ENCODE peak calls at places on chromosomes 6 and 20, in nine cellular contexts. One of them, this sample, is unnamed.
A peak's percentile ranks its signal among the peaks of the same experiment; 100 is the strongest.

GRCh38 chr6:26524722-26525360 is 13.3 kb upstream of the HMGN4 start:
- DNase-seq in thyroid gland: no peak
- DNase-seq in lower leg skin: peak; percentile 36
- DNase-seq in anterior cingulate cortex: no peak
- DNase-seq in fibroblast of lung: no peak
- DNase-seq in NCI-H1694: no peak
- DNase-seq in CD4-positive, alpha-beta T cell: no peak
- DNase-seq in ovary: no peak
- DNase-seq in AG04450: no peak
- DNase-seq in this sample: no peak

GRCh38 chr6:87071683-87072082 is 23.2 kb downstream of the CGA start:
- DNase-seq in thyroid gland: no peak
- DNase-seq in lower leg skin: no peak
- DNase-seq in anterior cingulate cortex: no peak
- DNase-seq in fibroblast of lung: no peak
- DNase-seq in NCI-H1694: no peak
- DNase-seq in CD4-positive, alpha-beta T cell: no peak
- DNase-seq in ovary: no peak
- DNase-seq in AG04450: no peak
- DNase-seq in this sample: no peak

GRCh38 chr20:63073738-63074065 is 66.9 kb upstream of the BHLHE23 start:
- DNase-seq in thyroid gland: no peak
- DNase-seq in lower leg skin: no peak
- DNase-seq in anterior cingulate cortex: no peak
- DNase-seq in fibroblast of lung: no peak
- DNase-seq in NCI-H1694: no peak
- DNase-seq in CD4-positive, alpha-beta T cell: no peak
- DNase-seq in ovary: no peak
- DNase-seq in AG04450: no peak
- DNase-seq in this sample: no peak

GRCh38 chr20:49657118-49657901 is 56.4 kb downstream of the B4GALT5 start:
- DNase-seq in thyroid gland: no peak
- DNase-seq in lower leg skin: no peak
- DNase-seq in anterior cingulate cortex: no peak
- DNase-seq in fibroblast of lung: peak; percentile 82
- DNase-seq in NCI-H1694: no peak
- DNase-seq in CD4-positive, alpha-beta T cell: no peak
- DNase-seq in ovary: no peak
- DNase-seq in AG04450: peak; percentile 32
- DNase-seq in this sample: no peak

GRCh38 chr6:32113386-32114352 is 4.5 kb upstream of the TNXB start:
- DNase-seq in thyroid gland: peak; percentile 68
- DNase-seq in lower leg skin: peak; percentile 93
- DNase-seq in anterior cingulate cortex: peak; percentile 51
- DNase-seq in fibroblast of lung: peak; percentile 99
- DNase-seq in NCI-H1694: no peak
- DNase-seq in CD4-positive, alpha-beta T cell: no peak
- DNase-seq in ovary: peak; percentile 97
- DNase-seq in AG04450: peak; percentile 81
- DNase-seq in this sample: peak; percentile 92

GRCh38 chr6:139376604-139377218 is 2.3 kb upstream of the CITED2 start:
- DNase-seq in thyroid gland: peak; percentile 88
- DNase-seq in lower leg skin: peak; percentile 88
- DNase-seq in anterior cingulate cortex: no peak
- DNase-seq in fibroblast of lung: peak; percentile 68
- DNase-seq in NCI-H1694: no peak
- DNase-seq in CD4-positive, alpha-beta T cell: no peak
- DNase-seq in ovary: peak; percentile 87
- DNase-seq in AG04450: no peak
- DNase-seq in this sample: no peak

GRCh38 chr20:12808006-12808567 is 200.7 kb upstream of the SPTLC3 start:
- DNase-seq in thyroid gland: no peak
- DNase-seq in lower leg skin: no peak
- DNase-seq in anterior cingulate cortex: no peak
- DNase-seq in fibroblast of lung: no peak
- DNase-seq in NCI-H1694: no peak
- DNase-seq in CD4-positive, alpha-beta T cell: no peak
- DNase-seq in ovary: no peak
- DNase-seq in AG04450: no peak
- DNase-seq in this sample: no peak

GRCh38 chr20:31666258-31667042 is 28.7 kb downstream of the COX4I2 start:
- DNase-seq in thyroid gland: peak; percentile 13
- DNase-seq in lower leg skin: peak; percentile 95
- DNase-seq in anterior cingulate cortex: peak; percentile 31
- DNase-seq in fibroblast of lung: peak; percentile 46
- DNase-seq in NCI-H1694: no peak
- DNase-seq in CD4-positive, alpha-beta T cell: no peak
- DNase-seq in ovary: no peak
- DNase-seq in AG04450: no peak
- DNase-seq in this sample: no peak

GRCh38 chr6:143482593-143482992 is 28.9 kb downstream of the FUCA2 start:
- DNase-seq in thyroid gland: no peak
- DNase-seq in lower leg skin: no peak
- DNase-seq in anterior cingulate cortex: no peak
- DNase-seq in fibroblast of lung: no peak
- DNase-seq in NCI-H1694: no peak
- DNase-seq in CD4-positive, alpha-beta T cell: no peak
- DNase-seq in ovary: no peak
- DNase-seq in AG04450: no peak
- DNase-seq in this sample: no peak

GRCh38 chr6:74851598-74851997 is 354.3 kb downstream of the COL12A1 start:
- DNase-seq in thyroid gland: no peak
- DNase-seq in lower leg skin: no peak
- DNase-seq in anterior cingulate cortex: no peak
- DNase-seq in fibroblast of lung: peak; percentile 46
- DNase-seq in NCI-H1694: no peak
- DNase-seq in CD4-positive, alpha-beta T cell: no peak
- DNase-seq in ovary: no peak
- DNase-seq in AG04450: peak; percentile 11
- DNase-seq in this sample: no peak

GRCh38 chr6:53627391-53628218 is 38.0 kb downstream of the KLHL31 start:
- DNase-seq in thyroid gland: no peak
- DNase-seq in lower leg skin: no peak
- DNase-seq in anterior cingulate cortex: no peak
- DNase-seq in fibroblast of lung: no peak
- DNase-seq in NCI-H1694: no peak
- DNase-seq in CD4-positive, alpha-beta T cell: no peak
- DNase-seq in ovary: no peak
- DNase-seq in AG04450: no peak
- DNase-seq in this sample: no peak

GRCh38 chr6:79250107-79250514 is 15.6 kb upstream of the HMGN3 start:
- DNase-seq in thyroid gland: no peak
- DNase-seq in lower leg skin: no peak
- DNase-seq in anterior cingulate cortex: no peak
- DNase-seq in fibroblast of lung: no peak
- DNase-seq in NCI-H1694: no peak
- DNase-seq in CD4-positive, alpha-beta T cell: no peak
- DNase-seq in ovary: no peak
- DNase-seq in AG04450: no peak
- DNase-seq in this sample: no peak

GRCh38 chr6:145445674-145446073 is 289.6 kb downstream of the EPM2A start:
- DNase-seq in thyroid gland: no peak
- DNase-seq in lower leg skin: no peak
- DNase-seq in anterior cingulate cortex: no peak
- DNase-seq in fibroblast of lung: no peak
- DNase-seq in NCI-H1694: no peak
- DNase-seq in CD4-positive, alpha-beta T cell: no peak
- DNase-seq in ovary: no peak
- DNase-seq in AG04450: no peak
- DNase-seq in this sample: no peak

GRCh38 chr6:97074785-97075184 is 150.3 kb downstream of the KLHL32 start:
- DNase-seq in thyroid gland: no peak
- DNase-seq in lower leg skin: no peak
- DNase-seq in anterior cingulate cortex: no peak
- DNase-seq in fibroblast of lung: no peak
- DNase-seq in NCI-H1694: no peak
- DNase-seq in CD4-positive, alpha-beta T cell: no peak
- DNase-seq in ovary: no peak
- DNase-seq in AG04450: no peak
- DNase-seq in this sample: no peak

GRCh38 chr20:57577679-57578475 is 17.0 kb downstream of the PCK1 start:
- DNase-seq in thyroid gland: no peak
- DNase-seq in lower leg skin: no peak
- DNase-seq in anterior cingulate cortex: no peak
- DNase-seq in fibroblast of lung: no peak
- DNase-seq in NCI-H1694: no peak
- DNase-seq in CD4-positive, alpha-beta T cell: no peak
- DNase-seq in ovary: no peak
- DNase-seq in AG04450: no peak
- DNase-seq in this sample: no peak

GRCh38 chr20:46592580-46593362 is 42.3 kb upstream of the OCSTAMP start:
- DNase-seq in thyroid gland: no peak
- DNase-seq in lower leg skin: peak; percentile 34
- DNase-seq in anterior cingulate cortex: no peak
- DNase-seq in fibroblast of lung: no peak
- DNase-seq in NCI-H1694: no peak
- DNase-seq in CD4-positive, alpha-beta T cell: no peak
- DNase-seq in ovary: no peak
- DNase-seq in AG04450: no peak
- DNase-seq in this sample: no peak

GRCh38 chr20:37823276-37823980 is 79.5 kb upstream of the VSTM2L start:
- DNase-seq in thyroid gland: no peak
- DNase-seq in lower leg skin: no peak
- DNase-seq in anterior cingulate cortex: no peak
- DNase-seq in fibroblast of lung: no peak
- DNase-seq in NCI-H1694: no peak
- DNase-seq in CD4-positive, alpha-beta T cell: no peak
- DNase-seq in ovary: no peak
- DNase-seq in AG04450: no peak
- DNase-seq in this sample: no peak

GRCh38 chr6:32313964-32314363 is 57.7 kb downstream of the TSBP1 start:
- DNase-seq in thyroid gland: no peak
- DNase-seq in lower leg skin: no peak
- DNase-seq in anterior cingulate cortex: no peak
- DNase-seq in fibroblast of lung: no peak
- DNase-seq in NCI-H1694: no peak
- DNase-seq in CD4-positive, alpha-beta T cell: no peak
- DNase-seq in ovary: no peak
- DNase-seq in AG04450: no peak
- DNase-seq in this sample: no peak

GRCh38 chr20:561437-562231 is 18.0 kb upstream of the CSNK2A1 start:
- DNase-seq in thyroid gland: peak; percentile 51
- DNase-seq in lower leg skin: peak; percentile 88
- DNase-seq in anterior cingulate cortex: peak; percentile 62
- DNase-seq in fibroblast of lung: peak; percentile 65
- DNase-seq in NCI-H1694: peak; percentile 66
- DNase-seq in CD4-positive, alpha-beta T cell: peak; percentile 15
- DNase-seq in ovary: peak; percentile 27
- DNase-seq in AG04450: peak; percentile 16
- DNase-seq in this sample: no peak

GRCh38 chr20:40331699-40332098 is 357.3 kb downstream of the MAFB start:
- DNase-seq in thyroid gland: peak; percentile 33
- DNase-seq in lower leg skin: no peak
- DNase-seq in anterior cingulate cortex: no peak
- DNase-seq in fibroblast of lung: no peak
- DNase-seq in NCI-H1694: no peak
- DNase-seq in CD4-positive, alpha-beta T cell: no peak
- DNase-seq in ovary: no peak
- DNase-seq in AG04450: no peak
- DNase-seq in this sample: no peak

GRCh38 chr20:7031222-7031621 is 263.7 kb downstream of the BMP2 start:
- DNase-seq in thyroid gland: no peak
- DNase-seq in lower leg skin: no peak
- DNase-seq in anterior cingulate cortex: no peak
- DNase-seq in fibroblast of lung: no peak
- DNase-seq in NCI-H1694: no peak
- DNase-seq in CD4-positive, alpha-beta T cell: no peak
- DNase-seq in ovary: no peak
- DNase-seq in AG04450: no peak
- DNase-seq in this sample: no peak

GRCh38 chr6:158772851-158773371 is 46.3 kb downstream of the EZR start:
- DNase-seq in thyroid gland: no peak
- DNase-seq in lower leg skin: peak; percentile 88
- DNase-seq in anterior cingulate cortex: no peak
- DNase-seq in fibroblast of lung: peak; percentile 19
- DNase-seq in NCI-H1694: no peak
- DNase-seq in CD4-positive, alpha-beta T cell: no peak
- DNase-seq in ovary: no peak
- DNase-seq in AG04450: no peak
- DNase-seq in this sample: no peak

GRCh38 chr6:45423111-45423900 is 45.6 kb upstream of the SUPT3H start:
- DNase-seq in thyroid gland: peak; percentile 12
- DNase-seq in lower leg skin: peak; percentile 86
- DNase-seq in anterior cingulate cortex: no peak
- DNase-seq in fibroblast of lung: no peak
- DNase-seq in NCI-H1694: no peak
- DNase-seq in CD4-positive, alpha-beta T cell: peak; percentile 22
- DNase-seq in ovary: peak; percentile 42
- DNase-seq in AG04450: no peak
- DNase-seq in this sample: peak; percentile 85

GRCh38 chr6:107323133-107323785 is 136.1 kb downstream of the PDSS2 start:
- DNase-seq in thyroid gland: no peak
- DNase-seq in lower leg skin: no peak
- DNase-seq in anterior cingulate cortex: no peak
- DNase-seq in fibroblast of lung: peak; percentile 70
- DNase-seq in NCI-H1694: no peak
- DNase-seq in CD4-positive, alpha-beta T cell: no peak
- DNase-seq in ovary: no peak
- DNase-seq in AG04450: no peak
- DNase-seq in this sample: no peak

GRCh38 chr6:166408936-166409755 is 26.4 kb upstream of the MPC1 start:
- DNase-seq in thyroid gland: no peak
- DNase-seq in lower leg skin: peak; percentile 72
- DNase-seq in anterior cingulate cortex: no peak
- DNase-seq in fibroblast of lung: no peak
- DNase-seq in NCI-H1694: no peak
- DNase-seq in CD4-positive, alpha-beta T cell: no peak
- DNase-seq in ovary: no peak
- DNase-seq in AG04450: no peak
- DNase-seq in this sample: no peak

GRCh38 chr6:38283734-38284362 is 355.9 kb downstream of the BTBD9 start:
- DNase-seq in thyroid gland: no peak
- DNase-seq in lower leg skin: no peak
- DNase-seq in anterior cingulate cortex: no peak
- DNase-seq in fibroblast of lung: no peak
- DNase-seq in NCI-H1694: no peak
- DNase-seq in CD4-positive, alpha-beta T cell: no peak
- DNase-seq in ovary: no peak
- DNase-seq in AG04450: no peak
- DNase-seq in this sample: no peak

GRCh38 chr6:112503210-112503609 is 156.1 kb downstream of the RFPL4B start:
- DNase-seq in thyroid gland: no peak
- DNase-seq in lower leg skin: no peak
- DNase-seq in anterior cingulate cortex: peak; percentile 24
- DNase-seq in fibroblast of lung: no peak
- DNase-seq in NCI-H1694: no peak
- DNase-seq in CD4-positive, alpha-beta T cell: no peak
- DNase-seq in ovary: no peak
- DNase-seq in AG04450: no peak
- DNase-seq in this sample: no peak

GRCh38 chr6:144259988-144260387 is 25.1 kb upstream of the UTRN start:
- DNase-seq in thyroid gland: no peak
- DNase-seq in lower leg skin: no peak
- DNase-seq in anterior cingulate cortex: no peak
- DNase-seq in fibroblast of lung: no peak
- DNase-seq in NCI-H1694: no peak
- DNase-seq in CD4-positive, alpha-beta T cell: no peak
- DNase-seq in ovary: no peak
- DNase-seq in AG04450: no peak
- DNase-seq in this sample: no peak

GRCh38 chr6:64249129-64249528 is 613.5 kb downstream of the PHF3 start:
- DNase-seq in thyroid gland: no peak
- DNase-seq in lower leg skin: no peak
- DNase-seq in anterior cingulate cortex: no peak
- DNase-seq in fibroblast of lung: peak; percentile 39
- DNase-seq in NCI-H1694: no peak
- DNase-seq in CD4-positive, alpha-beta T cell: no peak
- DNase-seq in ovary: no peak
- DNase-seq in AG04450: no peak
- DNase-seq in this sample: no peak

GRCh38 chr6:72461144-72461543 is 160.7 kb upstream of the KCNQ5 start:
- DNase-seq in thyroid gland: no peak
- DNase-seq in lower leg skin: no peak
- DNase-seq in anterior cingulate cortex: no peak
- DNase-seq in fibroblast of lung: peak; percentile 44
- DNase-seq in NCI-H1694: no peak
- DNase-seq in CD4-positive, alpha-beta T cell: no peak
- DNase-seq in ovary: no peak
- DNase-seq in AG04450: peak; percentile 36
- DNase-seq in this sample: no peak

GRCh38 chr6:85866373-85866740 is 223.7 kb upstream of the SYNCRIP start:
- DNase-seq in thyroid gland: no peak
- DNase-seq in lower leg skin: no peak
- DNase-seq in anterior cingulate cortex: no peak
- DNase-seq in fibroblast of lung: peak; percentile 62
- DNase-seq in NCI-H1694: no peak
- DNase-seq in CD4-positive, alpha-beta T cell: no peak
- DNase-seq in ovary: no peak
- DNase-seq in AG04450: no peak
- DNase-seq in this sample: no peak

This sample was measured in osteocyte.